ENCODE peak calls at places on chromosome 16, in ten cellular contexts. L, J, W, O, D, U, I, G, C and E are unnamed samples.

GRCh38 chr16:574021-574760 is 4.4 kb downstream of the PIGQ start:
- DNase-seq in I (no peak), C (no peak), G (no peak), U (no peak), W (no peak), L (no peak), O (no peak), D (no peak), J (no peak), E (no peak)

GRCh38 chr16:50313596-50314483 is 47.5 kb downstream of the ADCY7 start:
- DNase-seq in U (peak; percentile 53), I (peak; percentile 88), C (peak; percentile 71), J (no peak), G (no peak), W (peak; percentile 60), L (no peak), O (peak; percentile 48), D (no peak), E (no peak)

GRCh38 chr16:12436201-12436657 is 367.5 kb downstream of the CPPED1 start:
- DNase-seq in W (no peak), I (no peak), G (no peak), D (peak; percentile 12), C (no peak), O (no peak), J (no peak), L (no peak), U (no peak), E (no peak)

GRCh38 chr16:29726845-29727379 is 18.9 kb downstream of the C16orf54 start:
- DNase-seq in G (no peak), L (no peak), W (no peak), D (no peak), C (no peak), U (no peak), I (no peak), O (no peak), J (no peak), E (no peak)

GRCh38 chr16:54090602-54091001 is 196.0 kb downstream of the IRX3 start:
- DNase-seq in I (no peak), L (no peak), O (no peak), W (no peak), D (no peak), G (no peak), C (no peak), U (no peak), J (no peak), E (no peak)

GRCh38 chr16:50400312-50400966 is 31.7 kb upstream of the BRD7 start:
- DNase-seq in C (no peak), W (peak; percentile 9), D (no peak), L (no peak), I (no peak), G (no peak), O (no peak), J (no peak), U (no peak), E (no peak)

GRCh38 chr16:35908152-35908551 is 2448.7 kb downstream of the TP53TG3F start:
- DNase-seq in U (no peak), G (no peak), O (no peak), I (no peak), D (no peak), J (no peak), W (no peak), C (no peak), L (no peak), E (no peak)

GRCh38 chr16:19722981-19723380 is 4.9 kb downstream of the IQCK start:
- DNase-seq in L (no peak), C (no peak), J (no peak), O (no peak), I (no peak), D (no peak), U (no peak), W (no peak), G (no peak), E (no peak)

GRCh38 chr16:1493746-1494094 is 560 bp downstream of the TELO2 start:
- DNase-seq in J (no peak), C (no peak), W (no peak), I (no peak), D (no peak), U (no peak), O (no peak), L (no peak), G (no peak), E (no peak)

GRCh38 chr16:626174-626765 is 4.5 kb upstream of the WFIKKN1 start:
- DNase-seq in J (no peak), U (no peak), I (no peak), G (no peak), C (no peak), D (no peak), L (no peak), O (no peak), W (no peak), E (no peak)

GRCh38 chr16:7097537-7097936 is 235.1 kb upstream of the RBFOX1 start:
- DNase-seq in G (no peak), C (no peak), L (no peak), U (no peak), I (no peak), O (no peak), D (no peak), W (no peak), J (no peak), E (no peak)

GRCh38 chr16:68889508-68890150 is 46.3 kb downstream of the TANGO6 start:
- DNase-seq in W (no peak), D (no peak), L (no peak), G (no peak), O (no peak), J (no peak), U (no peak), I (no peak), C (no peak), E (no peak)
- H3K4me1 ChIP-seq in W (no peaks in the 10 kb centered on the region), D (no peaks in the 10 kb centered on the region), L (no peaks in the 10 kb centered on the region), G (no peaks in the 10 kb centered on the region), O (no peaks in the 10 kb centered on the region), J (no peaks in the 10 kb centered on the region), U (no peaks in the 10 kb centered on the region), I (no peaks in the 10 kb centered on the region), C (peaks cover 35% of the 10 kb centered on the region), E (peaks cover 6% of the 10 kb centered on the region)

DNA sequence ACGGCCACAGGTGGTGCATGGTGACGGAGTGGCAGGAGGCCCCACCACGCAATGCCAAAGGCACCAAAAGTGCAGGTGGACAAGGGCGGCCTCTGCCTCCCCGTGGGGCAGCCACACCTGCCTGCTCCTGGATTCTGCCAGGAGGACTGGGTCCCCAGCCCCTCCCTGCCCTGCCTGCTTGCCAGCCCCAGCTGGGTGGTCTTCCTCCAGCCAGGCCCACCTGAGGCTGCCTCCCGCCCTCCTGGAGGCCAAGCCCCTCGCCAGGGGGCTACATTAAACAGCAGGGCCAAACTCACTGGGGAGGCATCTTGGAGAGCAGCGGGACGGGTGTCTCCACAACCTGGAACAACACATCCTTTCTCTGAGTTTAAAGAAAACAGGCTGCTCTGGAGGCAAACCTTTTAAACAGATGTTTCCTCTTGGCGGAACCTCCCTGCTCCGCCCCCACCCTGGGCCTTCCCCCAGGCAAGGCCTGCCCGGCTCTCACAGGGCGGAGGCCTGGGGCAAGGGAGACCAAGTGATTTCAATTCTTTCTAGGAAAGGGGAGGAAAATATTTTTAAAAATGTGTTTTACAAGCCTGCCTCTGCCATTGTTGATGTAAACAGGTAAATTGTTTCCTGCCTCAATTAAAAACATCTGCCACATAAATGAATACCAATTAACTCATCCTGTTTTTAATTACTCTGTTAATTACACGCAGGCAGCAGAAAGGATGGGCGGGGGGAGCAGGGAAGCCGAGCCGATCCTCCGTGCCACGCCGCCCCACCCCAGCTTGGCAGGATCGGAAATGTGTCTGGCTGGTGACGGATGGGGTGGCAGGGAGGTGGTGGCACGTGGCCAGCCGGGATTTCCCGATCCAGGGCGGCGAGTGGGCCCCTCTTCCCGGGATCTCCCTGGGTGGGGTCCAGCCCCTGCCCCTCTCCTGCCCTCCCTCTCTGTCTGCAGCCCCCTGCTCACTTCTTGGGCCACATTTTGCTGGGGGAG is 54.5 kb upstream of the PABPN1L start:
- DNase-seq in O (peak; percentile 62), U (peak; percentile 58), D (no peak), L (no peak), W (peak; percentile 62), G (no peak), J (peak; percentile 76), C (peak; percentile 47), I (peak; percentile 76), E (no peak)
- H3K4me1 ChIP-seq in O (peaks cover 8% of the 10 kb centered on the region), U (peaks cover 11% of the 10 kb centered on the region), D (peaks cover 26% of the 10 kb centered on the region), L (no peaks in the 10 kb centered on the region), W (peaks cover 18% of the 10 kb centered on the region), G (peaks cover 61% of the 10 kb centered on the region), J (peaks cover 25% of the 10 kb centered on the region), C (no peaks in the 10 kb centered on the region), I (peaks cover 5% of the 10 kb centered on the region), E (peaks cover 55% of the 10 kb centered on the region)

GRCh38 chr16:27817038-27817437 is 246.5 kb downstream of the GSG1L start:
- DNase-seq in O (peak; percentile 10), L (no peak), D (no peak), J (no peak), C (no peak), I (no peak), W (no peak), U (no peak), G (no peak), E (no peak)
- H3K4me1 ChIP-seq in O (no peaks in the 10 kb centered on the region), L (no peaks in the 10 kb centered on the region), D (no peaks in the 10 kb centered on the region), J (no peaks in the 10 kb centered on the region), C (no peaks in the 10 kb centered on the region), I (no peaks in the 10 kb centered on the region), W (no peaks in the 10 kb centered on the region), U (no peaks in the 10 kb centered on the region), G (no peaks in the 10 kb centered on the region), E (no peaks in the 10 kb centered on the region)

GRCh38 chr16:17367034-17367433 is 103.7 kb downstream of the XYLT1 start:
- DNase-seq in C (no peak), G (no peak), W (no peak), I (no peak), D (no peak), U (no peak), O (no peak), L (no peak), J (no peak), E (no peak)

GRCh38 chr16:17364319-17365210 is 106.2 kb downstream of the XYLT1 start:
- DNase-seq in W (no peak), C (no peak), G (no peak), D (no peak), L (peak; percentile 45), U (no peak), J (peak; percentile 86), I (peak; percentile 92), O (no peak), E (no peak)

GRCh38 chr16:17366299-17366961 is 104.3 kb downstream of the XYLT1 start:
- DNase-seq in J (no peak), W (no peak), D (no peak), L (no peak), C (no peak), O (no peak), U (no peak), G (no peak), I (no peak), E (no peak)

GRCh38 chr16:17365591-17366298 is 105.0 kb downstream of the XYLT1 start:
- DNase-seq in I (peak; percentile 60), D (no peak), W (no peak), J (peak; percentile 48), L (no peak), G (no peak), C (no peak), U (no peak), O (no peak), E (no peak)

DNA sequence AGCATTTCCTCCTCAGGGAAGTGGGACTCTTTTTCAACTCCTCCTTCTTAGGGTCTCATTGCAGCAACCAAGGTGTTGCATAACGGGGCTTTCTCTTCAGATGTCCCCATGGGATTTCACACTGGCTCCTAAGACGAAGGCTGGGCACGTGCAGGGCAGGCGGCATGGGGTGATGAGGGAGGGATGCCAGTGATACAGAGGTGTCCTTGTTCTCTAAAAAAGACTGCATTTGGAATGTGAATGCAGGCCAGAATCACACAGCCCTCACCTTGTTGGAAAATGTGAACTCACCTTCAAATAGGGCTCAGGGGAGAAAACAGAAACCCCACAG is 105.6 kb downstream of the XYLT1 start:
- DNase-seq in I (peak; percentile 28), G (no peak), L (no peak), W (no peak), U (no peak), J (no peak), D (no peak), O (no peak), C (no peak), E (no peak)
- H3K4me1 ChIP-seq in I (peaks cover 2% of the 10 kb centered on the region), G (peaks cover under 1% of the 10 kb centered on the region), L (peaks cover 26% of the 10 kb centered on the region), W (peaks cover 21% of the 10 kb centered on the region), U (peaks cover 32% of the 10 kb centered on the region), J (peaks cover 8% of the 10 kb centered on the region), D (peaks cover 18% of the 10 kb centered on the region), O (peaks cover 30% of the 10 kb centered on the region), C (no peaks in the 10 kb centered on the region), E (peaks cover 86% of the 10 kb centered on the region)